ENCODE peak calls at places on chromosomes 2 and 18, in six cellular contexts. Z, U, P, G, D and O are unnamed samples.

GRCh38 chr18:49677762-49678398 is 116.0 kb downstream of the LIPG start:
- DNase-seq in Z (no peak), U (no peak), P (no peak), G (no peak), D (peak; percentile 39), O (no peak)

GRCh38 chr2:196967126-196967525 is 40.6 kb upstream of the PGAP1 start:
- DNase-seq in Z (no peak), U (no peak), P (no peak), G (no peak), D (no peak), O (no peak)

GRCh38 chr2:209933499-209934458 is 68.7 kb upstream of the RPE start:
- DNase-seq in Z (no peak), U (no peak), P (no peak), G (peak; percentile 41), D (no peak), O (no peak)

GRCh38 chr18:78517973-78518372 is 461.6 kb upstream of the SALL3 start:
- DNase-seq in Z (no peak), U (no peak), P (no peak), G (no peak), D (no peak), O (no peak)

GRCh38 chr2:4882421-4882820 is 809.8 kb upstream of the SOX11 start:
- DNase-seq in Z (no peak), U (no peak), P (no peak), G (no peak), D (no peak), O (no peak)

GRCh38 chr2:134818321-134818720 is 20.1 kb upstream of the ACMSD start:
- DNase-seq in Z (no peak), U (no peak), P (no peak), G (no peak), D (no peak), O (no peak)

GRCh38 chr18:11991021-11991770 is 9.9 kb downstream of the IMPA2 start:
- DNase-seq in Z (no peak), U (no peak), P (no peak), G (no peak), D (no peak), O (no peak)

GRCh38 chr18:9614401-9615279 is at the start of gene PPP4R1:
- DNase-seq in Z (peak; percentile 88), U (peak; percentile 86), P (peak; percentile 89), G (peak; percentile 78), D (peak; percentile 81), O (peak; percentile 78)

GRCh38 chr18:62555135-62555534 is 32.3 kb downstream of the ZCCHC2 start:
- DNase-seq in Z (no peak), U (no peak), P (no peak), G (no peak), D (no peak), O (no peak)

GRCh38 chr2:20181761-20182160 is 43.2 kb downstream of the SDC1 start:
- DNase-seq in Z (no peak), U (no peak), P (no peak), G (no peak), D (peak; percentile 6), O (no peak)

GRCh38 chr2:20184067-20184938 is 40.6 kb downstream of the SDC1 start:
- DNase-seq in Z (peak; percentile 41), U (no peak), P (no peak), G (peak; percentile 75), D (no peak), O (no peak)

GRCh38 chr2:20180676-20181648 is 44.0 kb downstream of the SDC1 start:
- DNase-seq in Z (no peak), U (no peak), P (no peak), G (no peak), D (peak; percentile 9), O (no peak)

GRCh38 chr2:20183373-20183772 is 41.6 kb downstream of the SDC1 start:
- DNase-seq in Z (no peak), U (no peak), P (no peak), G (no peak), D (no peak), O (no peak)

DNA sequence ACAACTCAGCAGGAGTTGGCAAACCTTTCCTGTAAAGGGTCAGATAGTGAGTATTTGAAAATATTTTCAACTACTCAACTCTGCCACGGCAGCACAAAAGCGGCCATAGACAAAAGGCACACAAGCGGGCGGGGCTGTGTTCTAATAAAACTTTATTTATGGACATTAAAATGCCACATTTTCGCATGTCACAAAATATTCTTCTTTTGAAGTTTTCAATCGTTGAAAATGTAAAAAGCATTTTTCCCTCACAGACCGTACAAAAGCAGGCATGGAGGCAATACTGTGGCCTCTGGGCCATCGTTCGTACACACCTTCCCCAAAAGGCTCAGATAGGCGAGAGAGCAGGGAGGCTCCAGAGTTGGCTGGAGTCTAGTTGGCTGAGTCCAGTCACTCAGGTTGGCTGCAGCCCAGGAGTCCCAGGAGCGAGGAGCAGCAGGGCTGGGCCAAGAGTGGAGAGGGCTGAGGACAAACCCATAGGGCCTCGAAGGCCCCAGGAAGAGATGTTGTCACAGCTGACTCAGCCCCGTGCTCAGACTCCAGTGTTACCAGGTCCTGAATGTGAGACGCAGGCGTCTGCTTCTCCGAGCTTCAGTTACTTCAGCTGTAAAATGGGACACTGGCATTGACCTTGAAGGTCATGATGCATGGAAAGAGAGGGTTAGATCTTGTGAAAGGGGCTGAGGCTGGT is 42.5 kb downstream of the SDC1 start:
- DNase-seq in Z (peak; percentile 87), U (peak; percentile 46), P (no peak), G (peak; percentile 90), D (peak; percentile 51), O (no peak)
- H3K4me1 ChIP-seq in Z (peaks cover 10% of the 10 kb centered on the region), U (no peaks in the 10 kb centered on the region), P (peaks cover 15% of the 10 kb centered on the region), G (no peaks in the 10 kb centered on the region), D (peaks cover 36% of the 10 kb centered on the region), O (no peaks in the 10 kb centered on the region)

GRCh38 chr2:9717886-9718451 is 87.2 kb upstream of the YWHAQ start:
- DNase-seq in Z (no peak), U (no peak), P (no peak), G (no peak), D (no peak), O (no peak)

GRCh38 chr2:9721346-9721745 is 90.5 kb upstream of the YWHAQ start:
- DNase-seq in Z (no peak), U (no peak), P (no peak), G (no peak), D (no peak), O (no peak)

GRCh38 chr2:9724565-9724964 is 93.8 kb upstream of the YWHAQ start:
- DNase-seq in Z (no peak), U (no peak), P (no peak), G (no peak), D (no peak), O (no peak)

GRCh38 chr2:9722451-9722850 is 91.7 kb upstream of the YWHAQ start:
- DNase-seq in Z (no peak), U (no peak), P (no peak), G (no peak), D (no peak), O (no peak)

GRCh38 chr2:9720352-9721093 is 89.7 kb upstream of the YWHAQ start:
- DNase-seq in Z (no peak), U (no peak), P (no peak), G (no peak), D (no peak), O (no peak)
- H3K4me1 ChIP-seq in Z (no peaks in the 10 kb centered on the region), U (no peaks in the 10 kb centered on the region), P (no peaks in the 10 kb centered on the region), G (no peaks in the 10 kb centered on the region), D (no peaks in the 10 kb centered on the region), O (peaks cover 7% of the 10 kb centered on the region)

DNA sequence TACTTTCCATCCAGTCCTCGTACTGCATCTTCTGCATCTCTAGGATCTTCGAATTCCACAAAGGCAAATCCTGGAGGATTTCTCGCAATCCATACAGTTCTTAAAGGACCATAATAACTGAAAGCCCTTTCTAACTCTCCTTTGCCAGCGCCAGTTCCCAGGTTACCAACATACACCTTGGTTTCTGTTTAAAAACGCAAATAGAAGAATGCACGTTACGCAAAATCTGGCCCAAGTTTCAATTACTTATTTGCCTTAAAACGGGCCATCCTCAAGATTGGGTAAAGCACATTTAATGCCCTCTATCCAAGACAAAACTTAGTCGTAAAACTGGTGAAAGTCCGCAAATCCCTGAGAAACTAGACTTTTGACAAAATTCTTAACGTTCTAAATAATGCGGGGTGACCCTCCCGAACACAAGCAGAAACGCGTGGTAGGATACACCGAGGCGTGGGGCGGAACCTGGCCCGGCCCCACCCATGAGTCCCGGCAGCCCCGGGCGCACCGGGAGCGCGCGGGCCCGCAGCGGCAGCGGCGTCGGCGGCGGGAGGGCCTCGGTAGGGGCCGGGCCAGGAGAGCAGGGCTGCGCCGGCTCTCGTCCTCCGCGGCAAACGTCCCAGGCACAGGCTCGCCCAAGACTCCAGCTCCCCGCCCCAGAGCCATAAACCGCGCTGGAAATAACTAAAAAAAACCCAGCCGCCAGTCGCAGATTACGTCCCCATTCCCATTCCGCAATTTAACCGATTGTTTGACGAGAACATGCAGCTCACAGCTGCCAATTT is 959 bp downstream of the SRSF7 start:
- DNase-seq in Z (peak; percentile 68), U (peak; percentile 59), P (peak; percentile 56), G (peak; percentile 49), D (peak; percentile 72), O (no peak)
- H3K4me1 ChIP-seq in Z (no peaks in the 10 kb centered on the region), U (peaks cover 32% of the 10 kb centered on the region), P (peaks cover 31% of the 10 kb centered on the region), G (peaks cover 12% of the 10 kb centered on the region), D (peaks cover 39% of the 10 kb centered on the region), O (peaks cover 44% of the 10 kb centered on the region)

GRCh38 chr2:27261926-27262298 is 935 bp downstream of the SLC30A3 start:
- DNase-seq in Z (no peak), U (no peak), P (no peak), G (no peak), D (no peak), O (no peak)
- H3K4me1 ChIP-seq in Z (no peaks in the 10 kb centered on the region), U (peaks cover 28% of the 10 kb centered on the region), P (peaks cover 23% of the 10 kb centered on the region), G (no peaks in the 10 kb centered on the region), D (peaks cover 36% of the 10 kb centered on the region), O (peaks cover 44% of the 10 kb centered on the region)

GRCh38 chr2:118319271-118319684 is 231.0 kb downstream of the INSIG2 start:
- DNase-seq in Z (peak; percentile 21), U (no peak), P (no peak), G (no peak), D (no peak), O (no peak)

GRCh38 chr2:118322381-118322780 is 234.1 kb downstream of the INSIG2 start:
- DNase-seq in Z (no peak), U (no peak), P (no peak), G (no peak), D (no peak), O (no peak)

GRCh38 chr2:118325556-118325955 is 237.3 kb downstream of the INSIG2 start:
- DNase-seq in Z (no peak), U (no peak), P (no peak), G (no peak), D (no peak), O (no peak)

GRCh38 chr2:118320640-118321039 is 232.4 kb downstream of the INSIG2 start:
- DNase-seq in Z (no peak), U (no peak), P (no peak), G (no peak), D (no peak), O (no peak)

GRCh38 chr2:118321436-118322100 is 233.3 kb downstream of the INSIG2 start:
- DNase-seq in Z (peak; percentile 32), U (no peak), P (no peak), G (no peak), D (no peak), O (no peak)
- H3K4me1 ChIP-seq in Z (no peaks in the 10 kb centered on the region), U (no peaks in the 10 kb centered on the region), P (no peaks in the 10 kb centered on the region), G (no peaks in the 10 kb centered on the region), D (no peaks in the 10 kb centered on the region), O (no peaks in the 10 kb centered on the region)